ENCODE peak calls at places on chromosomes 11 and 22, in nine cellular contexts. E, K, D, J, R, F, P, T and C are unnamed samples.

GRCh38 chr22:24107668-24108067 is 73.6 kb upstream of the SUSD2 start:
- DNase-seq in D (no peak), R (no peak), T (no peak), K (peak; percentile 37), E (peak; percentile 92), P (no peak), J (no peak), F (peak; percentile 89), C (no peak)

GRCh38 chr11:66845876-66846212 is 2.6 kb downstream of the RCE1 start:
- DNase-seq in E (no peak), K (no peak), P (no peak), R (no peak), D (no peak), F (no peak), J (no peak), T (no peak), C (no peak)

GRCh38 chr22:27267145-27267544 is 534.4 kb downstream of the MN1 start:
- DNase-seq in R (no peak), J (no peak), P (no peak), E (no peak), K (no peak), D (no peak), T (no peak), F (no peak), C (no peak)

GRCh38 chr11:6617315-6617781 is 1.9 kb downstream of the TPP1 start:
- DNase-seq in K (no peak), D (no peak), F (no peak), P (no peak), J (no peak), E (no peak), T (no peak), R (no peak), C (no peak)

GRCh38 chr11:1041936-1042608 is 5.6 kb upstream of the MUC6 start:
- DNase-seq in J (no peak), P (no peak), F (peak; percentile 10), K (no peak), R (no peak), D (no peak), T (no peak), E (no peak), C (no peak)

GRCh38 chr11:71996517-71996916 is 2.2 kb upstream of the IL18BP start:
- DNase-seq in K (no peak), P (no peak), E (no peak), D (no peak), J (no peak), T (no peak), F (no peak), R (no peak), C (no peak)

GRCh38 chr11:94131363-94132115 is 2.9 kb downstream of the PANX1 start:
- DNase-seq in D (no peak), T (no peak), P (no peak), R (no peak), F (no peak), E (peak; percentile 66), K (no peak), J (no peak), C (no peak)

GRCh38 chr11:80562726-80563125 is 1121.9 kb upstream of the TENM4 start:
- DNase-seq in K (no peak), R (no peak), D (no peak), E (no peak), P (no peak), T (no peak), F (no peak), J (no peak), C (no peak)

GRCh38 chr11:86182976-86183584 is 61.5 kb upstream of the EED start:
- DNase-seq in R (no peak), T (peak; percentile 84), E (no peak), P (peak; percentile 11), J (peak; percentile 94), D (peak; percentile 42), K (no peak), F (no peak), C (no peak)

GRCh38 chr11:120581317-120581716 is 69.8 kb downstream of the GRIK4 start:
- DNase-seq in K (no peak), F (no peak), D (no peak), T (no peak), P (no peak), E (peak; percentile 10), J (no peak), R (no peak), C (no peak)